ENCODE peak calls at places on chromosomes 3 and 15, in six cellular contexts. One of them, this sample, is unnamed.

GRCh38 chr3:63972196-63972595 is 51.1 kb downstream of the PSMD6 start:
- DNase-seq in heart left ventricle: no peak
- DNase-seq in lower lobe of right lung: no peak
- DNase-seq in effector memory CD4-positive, alpha-beta T cell: no peak
- DNase-seq in CD8-positive, alpha-beta memory T cell: no peak
- DNase-seq in BE2C: no peak
- DNase-seq in this sample: no peak

GRCh38 chr3:133662256-133662773 is 574 bp upstream of the TOPBP1 start:
- DNase-seq in heart left ventricle: no peak
- DNase-seq in lower lobe of right lung: no peak
- DNase-seq in effector memory CD4-positive, alpha-beta T cell: no peak
- DNase-seq in CD8-positive, alpha-beta memory T cell: no peak
- DNase-seq in BE2C: no peak
- DNase-seq in this sample: no peak

GRCh38 chr3:53234130-53234840 is 21.5 kb downstream of the TKT start:
- DNase-seq in heart left ventricle: peak; percentile 19
- DNase-seq in lower lobe of right lung: peak; percentile 22
- DNase-seq in effector memory CD4-positive, alpha-beta T cell: no peak
- DNase-seq in CD8-positive, alpha-beta memory T cell: no peak
- DNase-seq in BE2C: no peak
- DNase-seq in this sample: no peak

GRCh38 chr3:188553569-188553968 is 399.6 kb downstream of the LPP start:
- DNase-seq in heart left ventricle: no peak
- DNase-seq in lower lobe of right lung: no peak
- DNase-seq in effector memory CD4-positive, alpha-beta T cell: peak; percentile 0
- DNase-seq in CD8-positive, alpha-beta memory T cell: peak; percentile 30
- DNase-seq in BE2C: no peak
- DNase-seq in this sample: no peak

GRCh38 chr15:41904487-41905359 is 10.9 kb upstream of the SPTBN5 start:
- DNase-seq in heart left ventricle: peak; percentile 63
- DNase-seq in lower lobe of right lung: no peak
- DNase-seq in effector memory CD4-positive, alpha-beta T cell: peak; percentile 51
- DNase-seq in CD8-positive, alpha-beta memory T cell: peak; percentile 62
- DNase-seq in BE2C: peak; percentile 80
- DNase-seq in this sample: no peak

GRCh38 chr15:33016405-33017024 is 178.0 kb downstream of the FMN1 start:
- DNase-seq in heart left ventricle: no peak
- DNase-seq in lower lobe of right lung: no peak
- DNase-seq in effector memory CD4-positive, alpha-beta T cell: no peak
- DNase-seq in CD8-positive, alpha-beta memory T cell: no peak
- DNase-seq in BE2C: no peak
- DNase-seq in this sample: no peak

GRCh38 chr3:72539856-72540255 is 308.4 kb downstream of the SHQ1 start:
- DNase-seq in heart left ventricle: no peak
- DNase-seq in lower lobe of right lung: no peak
- DNase-seq in effector memory CD4-positive, alpha-beta T cell: no peak
- DNase-seq in CD8-positive, alpha-beta memory T cell: no peak
- DNase-seq in BE2C: no peak
- DNase-seq in this sample: no peak

GRCh38 chr15:56798639-56799038 is 65.3 kb upstream of the ZNF280D start:
- DNase-seq in heart left ventricle: peak; percentile 69
- DNase-seq in lower lobe of right lung: no peak
- DNase-seq in effector memory CD4-positive, alpha-beta T cell: no peak
- DNase-seq in CD8-positive, alpha-beta memory T cell: no peak
- DNase-seq in BE2C: no peak
- DNase-seq in this sample: peak; percentile 38

GRCh38 chr3:47573190-47574172 is 5.2 kb downstream of the CSPG5 start:
- DNase-seq in heart left ventricle: no peak
- DNase-seq in lower lobe of right lung: no peak
- DNase-seq in effector memory CD4-positive, alpha-beta T cell: no peak
- DNase-seq in CD8-positive, alpha-beta memory T cell: no peak
- DNase-seq in BE2C: no peak
- DNase-seq in this sample: no peak

GRCh38 chr3:134949150-134949549 is 154.1 kb downstream of the EPHB1 start:
- DNase-seq in heart left ventricle: no peak
- DNase-seq in lower lobe of right lung: no peak
- DNase-seq in effector memory CD4-positive, alpha-beta T cell: no peak
- DNase-seq in CD8-positive, alpha-beta memory T cell: no peak
- DNase-seq in BE2C: no peak
- DNase-seq in this sample: no peak

GRCh38 chr3:96202181-96202580 is 612.2 kb upstream of the EPHA6 start:
- DNase-seq in heart left ventricle: no peak
- DNase-seq in lower lobe of right lung: no peak
- DNase-seq in effector memory CD4-positive, alpha-beta T cell: no peak
- DNase-seq in CD8-positive, alpha-beta memory T cell: no peak
- DNase-seq in BE2C: no peak
- DNase-seq in this sample: no peak

GRCh38 chr15:87959658-87960057 is 296.9 kb downstream of the NTRK3 start:
- DNase-seq in heart left ventricle: no peak
- DNase-seq in lower lobe of right lung: no peak
- DNase-seq in effector memory CD4-positive, alpha-beta T cell: no peak
- DNase-seq in CD8-positive, alpha-beta memory T cell: no peak
- DNase-seq in BE2C: no peak
- DNase-seq in this sample: no peak

GRCh38 chr3:25021816-25022215 is 406.2 kb upstream of the RARB start:
- DNase-seq in heart left ventricle: no peak
- DNase-seq in lower lobe of right lung: no peak
- DNase-seq in effector memory CD4-positive, alpha-beta T cell: no peak
- DNase-seq in CD8-positive, alpha-beta memory T cell: no peak
- DNase-seq in BE2C: no peak
- DNase-seq in this sample: no peak

GRCh38 chr3:71658131-71658530 is 67.1 kb downstream of the EIF4E3 start:
- DNase-seq in heart left ventricle: peak; percentile 86
- DNase-seq in lower lobe of right lung: peak; percentile 91
- DNase-seq in effector memory CD4-positive, alpha-beta T cell: no peak
- DNase-seq in CD8-positive, alpha-beta memory T cell: no peak
- DNase-seq in BE2C: no peak
- DNase-seq in this sample: peak; percentile 80

GRCh38 chr15:89333011-89333860 is 1.4 kb downstream of the POLG start:
- DNase-seq in heart left ventricle: no peak
- DNase-seq in lower lobe of right lung: no peak
- DNase-seq in effector memory CD4-positive, alpha-beta T cell: no peak
- DNase-seq in CD8-positive, alpha-beta memory T cell: no peak
- DNase-seq in BE2C: no peak
- DNase-seq in this sample: no peak

GRCh38 chr3:170424879-170425278 is 6.2 kb downstream of the CLDN11 start:
- DNase-seq in heart left ventricle: no peak
- DNase-seq in lower lobe of right lung: no peak
- DNase-seq in effector memory CD4-positive, alpha-beta T cell: no peak
- DNase-seq in CD8-positive, alpha-beta memory T cell: no peak
- DNase-seq in BE2C: no peak
- DNase-seq in this sample: no peak

GRCh38 chr3:57077630-57078365 is 17.3 kb downstream of the SPATA12 start:
- DNase-seq in heart left ventricle: no peak
- DNase-seq in lower lobe of right lung: no peak
- DNase-seq in effector memory CD4-positive, alpha-beta T cell: no peak
- DNase-seq in CD8-positive, alpha-beta memory T cell: no peak
- DNase-seq in BE2C: no peak
- DNase-seq in this sample: no peak

GRCh38 chr3:8840556-8840955 is 71.1 kb upstream of the OXTR start:
- DNase-seq in heart left ventricle: no peak
- DNase-seq in lower lobe of right lung: no peak
- DNase-seq in effector memory CD4-positive, alpha-beta T cell: no peak
- DNase-seq in CD8-positive, alpha-beta memory T cell: no peak
- DNase-seq in BE2C: no peak
- DNase-seq in this sample: no peak

GRCh38 chr15:78438595-78439285 is 724 bp downstream of the IREB2 start:
- DNase-seq in heart left ventricle: no peak
- DNase-seq in lower lobe of right lung: no peak
- DNase-seq in effector memory CD4-positive, alpha-beta T cell: no peak
- DNase-seq in CD8-positive, alpha-beta memory T cell: no peak
- DNase-seq in BE2C: peak; percentile 60
- DNase-seq in this sample: no peak

GRCh38 chr3:185283374-185283935 is 29.6 kb upstream of the EHHADH start:
- DNase-seq in heart left ventricle: no peak
- DNase-seq in lower lobe of right lung: no peak
- DNase-seq in effector memory CD4-positive, alpha-beta T cell: no peak
- DNase-seq in CD8-positive, alpha-beta memory T cell: no peak
- DNase-seq in BE2C: no peak
- DNase-seq in this sample: no peak

GRCh38 chr3:113006350-113007056 is 15.7 kb downstream of the GTPBP8 start:
- DNase-seq in heart left ventricle: no peak
- DNase-seq in lower lobe of right lung: no peak
- DNase-seq in effector memory CD4-positive, alpha-beta T cell: no peak
- DNase-seq in CD8-positive, alpha-beta memory T cell: no peak
- DNase-seq in BE2C: no peak
- DNase-seq in this sample: no peak

GRCh38 chr15:98653686-98654085 is 5.3 kb downstream of the IGF1R start:
- DNase-seq in heart left ventricle: no peak
- DNase-seq in lower lobe of right lung: no peak
- DNase-seq in effector memory CD4-positive, alpha-beta T cell: no peak
- DNase-seq in CD8-positive, alpha-beta memory T cell: no peak
- DNase-seq in BE2C: no peak
- DNase-seq in this sample: peak; percentile 43
- H3K4me1 ChIP-seq in heart left ventricle: peaks cover 49% of the 10 kb centered on the region
- H3K4me1 ChIP-seq in lower lobe of right lung: peaks cover 59% of the 10 kb centered on the region
- H3K4me1 ChIP-seq in effector memory CD4-positive, alpha-beta T cell: peaks cover 11% of the 10 kb centered on the region
- H3K4me1 ChIP-seq in CD8-positive, alpha-beta memory T cell: peaks cover 14% of the 10 kb centered on the region
- H3K4me1 ChIP-seq in BE2C: peaks cover 18% of the 10 kb centered on the region
- H3K4me1 ChIP-seq in this sample: peaks cover 51% of the 10 kb centered on the region

DNA sequence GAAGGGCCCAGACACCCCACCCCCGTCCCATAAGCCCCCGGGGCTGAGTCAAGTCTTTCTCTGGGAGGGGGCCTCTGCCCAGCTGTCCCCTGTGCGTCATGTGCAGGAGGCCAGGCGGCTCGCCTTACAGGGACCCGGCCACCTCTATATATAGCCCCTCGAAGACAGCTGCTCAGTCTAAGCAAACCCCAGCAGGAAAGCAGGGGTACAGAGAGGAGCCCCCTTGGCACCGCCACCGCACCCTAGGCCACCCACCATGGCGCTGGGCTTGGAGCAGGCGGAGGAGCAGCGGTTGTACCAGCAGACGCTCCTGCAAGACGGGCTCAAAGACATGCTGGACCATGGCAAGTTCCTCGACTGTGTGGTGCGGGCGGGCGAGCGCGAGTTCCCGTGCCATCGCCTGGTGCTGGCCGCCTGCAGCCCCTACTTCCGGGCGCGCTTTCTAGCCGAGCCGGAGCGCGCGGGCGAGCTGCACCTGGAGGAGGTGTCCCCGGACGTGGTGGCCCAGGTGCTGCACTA is at the start of gene KLHL40:
- DNase-seq in heart left ventricle: peak; percentile 37
- DNase-seq in lower lobe of right lung: no peak
- DNase-seq in effector memory CD4-positive, alpha-beta T cell: no peak
- DNase-seq in CD8-positive, alpha-beta memory T cell: no peak
- DNase-seq in BE2C: no peak
- DNase-seq in this sample: no peak
- H3K4me3 ChIP-seq in heart left ventricle: no peak within 1 kb of the TSS
- H3K4me3 ChIP-seq in lower lobe of right lung: peak within 1 kb of the TSS; percentile 20
- H3K4me3 ChIP-seq in effector memory CD4-positive, alpha-beta T cell: no peak within 1 kb of the TSS
- H3K4me3 ChIP-seq in CD8-positive, alpha-beta memory T cell: no peak within 1 kb of the TSS
- H3K4me3 ChIP-seq in BE2C: no peak within 1 kb of the TSS
- H3K4me3 ChIP-seq in this sample: peak within 1 kb of the TSS; percentile 21

DNA sequence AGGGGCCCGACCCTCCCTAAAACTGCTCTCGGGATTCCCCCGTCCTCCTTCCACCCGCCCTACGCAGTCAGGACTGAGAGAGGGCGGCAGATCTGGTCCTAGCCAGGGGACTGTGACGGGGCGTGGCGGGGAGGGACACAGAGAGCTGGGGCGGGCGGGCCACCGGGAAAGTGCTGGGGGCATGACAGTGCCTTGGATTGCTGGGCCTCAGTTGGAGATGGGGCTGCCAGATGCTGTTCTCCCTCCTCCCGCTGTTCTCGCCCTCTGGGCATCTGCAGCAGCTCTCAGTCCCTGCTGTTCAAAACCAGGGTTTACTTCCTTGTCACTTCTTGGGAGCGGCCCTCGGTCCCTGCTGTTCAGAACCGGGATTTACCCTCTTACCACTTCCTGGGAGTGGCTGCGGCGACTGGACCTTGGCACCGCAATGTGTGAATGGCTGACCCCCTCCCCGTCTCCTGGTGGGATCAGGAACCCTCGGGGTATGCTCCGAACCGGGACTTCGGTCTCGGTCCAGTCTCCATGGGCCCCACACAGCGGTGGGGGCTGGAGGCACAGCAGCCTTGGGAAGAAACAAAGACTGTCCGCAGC is 1.8 kb upstream of the RPP25 start:
- DNase-seq in heart left ventricle: peak; percentile 40
- DNase-seq in lower lobe of right lung: peak; percentile 81
- DNase-seq in effector memory CD4-positive, alpha-beta T cell: no peak
- DNase-seq in CD8-positive, alpha-beta memory T cell: no peak
- DNase-seq in BE2C: peak; percentile 88
- DNase-seq in this sample: peak; percentile 49
- H3K4me1 ChIP-seq in heart left ventricle: peaks cover 28% of the 10 kb centered on the region
- H3K4me1 ChIP-seq in lower lobe of right lung: peaks cover 43% of the 10 kb centered on the region
- H3K4me1 ChIP-seq in effector memory CD4-positive, alpha-beta T cell: peaks cover 36% of the 10 kb centered on the region
- H3K4me1 ChIP-seq in CD8-positive, alpha-beta memory T cell: peaks cover 30% of the 10 kb centered on the region
- H3K4me1 ChIP-seq in BE2C: peaks cover 16% of the 10 kb centered on the region
- H3K4me1 ChIP-seq in this sample: peaks cover 31% of the 10 kb centered on the region

DNA sequence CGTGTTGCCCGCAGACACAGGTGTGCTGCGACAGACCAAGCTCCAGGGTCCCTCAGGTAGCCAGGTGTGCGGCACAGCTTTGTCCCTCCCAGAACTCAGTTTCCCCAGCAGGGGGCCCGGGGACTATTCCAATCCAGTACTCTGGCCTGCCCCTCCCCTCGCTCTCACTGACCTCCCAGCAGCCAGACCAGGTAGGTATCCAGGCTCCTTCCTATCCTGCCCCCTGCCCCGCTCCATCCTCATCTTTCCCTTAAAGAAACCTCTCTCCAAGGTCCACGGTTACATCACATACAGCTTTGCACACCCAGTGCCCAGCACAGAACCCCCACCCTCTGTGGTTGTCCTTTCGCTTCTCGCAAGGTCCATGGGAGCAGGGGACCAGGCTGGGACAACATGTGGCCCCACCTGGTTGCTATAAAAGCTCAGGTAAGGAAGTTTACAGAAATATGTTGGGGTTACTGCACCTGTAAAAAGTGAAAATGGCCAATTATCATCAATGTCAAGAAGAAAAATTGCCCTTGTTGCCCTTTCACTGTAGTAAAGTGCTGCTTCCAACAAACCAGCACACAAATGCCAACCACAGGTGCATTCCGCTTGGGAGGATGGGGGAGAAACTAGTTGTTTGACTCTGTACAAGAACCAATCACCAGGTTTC is 7.3 kb upstream of the CYP11A1 start:
- DNase-seq in heart left ventricle: no peak
- DNase-seq in lower lobe of right lung: no peak
- DNase-seq in effector memory CD4-positive, alpha-beta T cell: no peak
- DNase-seq in CD8-positive, alpha-beta memory T cell: no peak
- DNase-seq in BE2C: no peak
- DNase-seq in this sample: no peak
- H3K4me3 ChIP-seq in heart left ventricle: peak overlapping the region; percentile 61
- H3K4me3 ChIP-seq in lower lobe of right lung: peak overlapping the region; percentile 67
- H3K4me3 ChIP-seq in effector memory CD4-positive, alpha-beta T cell: peak overlapping the region; percentile 67
- H3K4me3 ChIP-seq in CD8-positive, alpha-beta memory T cell: peak overlapping the region; percentile 85
- H3K4me3 ChIP-seq in BE2C: peak overlapping the region; percentile 74
- H3K4me3 ChIP-seq in this sample: peak overlapping the region; percentile 73

This sample was measured in heart right ventricle.